ENCODE peak calls at places on chromosomes 6 and 20, in seven cellular contexts. U, V, B, N, A, I and W are unnamed samples.

GRCh38 chr6:40907198-40907701 is 131.8 kb downstream of the UNC5CL start:
- DNase-seq in V (no peak), U (no peak), B (no peak), A (peak), N (peak), I (no peak), W (no peak)

GRCh38 chr20:4230651-4231050 is 215.3 kb upstream of the RNF24 start:
- DNase-seq in I (no peak), V (no peak), U (no peak), B (no peak), A (no peak), N (no peak), W (no peak)

GRCh38 chr6:133040025-133040838 is 200.9 kb upstream of the EYA4 start:
- DNase-seq in N (peak), V (no peak), A (no peak), U (peak), B (peak), I (peak), W (no peak)

GRCh38 chr6:13303668-13304017 is 24.7 kb downstream of the TBC1D7 start:
- DNase-seq in N (peak), U (no peak), A (peak), B (peak), I (no peak), V (peak), W (peak)

GRCh38 chr6:36402481-36402880 is 15.0 kb upstream of the ETV7 start:
- DNase-seq in I (no peak), B (no peak), N (no peak), U (no peak), V (no peak), A (no peak), W (no peak)

GRCh38 chr6:71544028-71544427 is 255.4 kb downstream of the OGFRL1 start:
- DNase-seq in U (no peak), A (no peak), V (no peak), B (no peak), N (no peak), I (no peak), W (no peak)

GRCh38 chr6:7273709-7274108 is 39.3 kb downstream of the SSR1 start:
- DNase-seq in I (no peak), N (no peak), U (no peak), A (no peak), B (no peak), V (no peak), W (peak)

GRCh38 chr20:35387334-35387733 is 24.4 kb downstream of the UQCC1 start:
- DNase-seq in I (no peak), A (no peak), U (no peak), B (no peak), V (no peak), N (peak), W (no peak)

GRCh38 chr20:61844621-61845020 is 221.1 kb downstream of the TAF4 start:
- DNase-seq in U (no peak), B (no peak), N (no peak), V (no peak), I (no peak), A (no peak), W (no peak)

GRCh38 chr20:40955326-40955725 is 73.3 kb upstream of the TOP1 start:
- DNase-seq in N (no peak), V (no peak), A (no peak), I (no peak), B (no peak), U (no peak), W (no peak)

GRCh38 chr6:30766461-30767157 is 22.3 kb upstream of the IER3 start:
- DNase-seq in U (no peak), I (no peak), N (no peak), B (no peak), A (no peak), V (no peak), W (no peak)

GRCh38 chr6:12483712-12484111 is 193.6 kb downstream of the EDN1 start:
- DNase-seq in B (peak), V (no peak), A (no peak), I (no peak), N (peak), U (no peak), W (no peak)

GRCh38 chr6:128836761-128837160 is 46.2 kb upstream of the LAMA2 start:
- DNase-seq in V (no peak), I (no peak), B (no peak), U (no peak), N (no peak), A (no peak), W (no peak)

GRCh38 chr6:83978324-83978734 is 55.2 kb upstream of the MRAP2 start:
- DNase-seq in I (no peak), A (no peak), B (no peak), N (no peak), U (no peak), V (no peak), W (no peak)

GRCh38 chr6:44298864-44299263 is 14.3 kb downstream of the AARS2 start:
- DNase-seq in V (no peak), A (no peak), I (no peak), N (no peak), U (no peak), B (no peak), W (no peak)

GRCh38 chr6:1686117-1687098 is 76.7 kb downstream of the FOXC1 start:
- DNase-seq in N (peak), I (no peak), A (no peak), V (no peak), B (no peak), U (peak), W (no peak)

GRCh38 chr6:142935553-142936517 is 9.1 kb downstream of the HIVEP2 start:
- DNase-seq in U (no peak), B (peak), N (no peak), I (no peak), A (no peak), V (peak), W (no peak)

GRCh38 chr6:135323202-135323668 is 142.1 kb downstream of the MYB start:
- DNase-seq in B (peak), I (peak), A (no peak), U (no peak), N (no peak), V (no peak), W (no peak)

GRCh38 chr6:34071884-34072379 is 74.0 kb downstream of the GRM4 start:
- DNase-seq in U (no peak), I (no peak), A (no peak), V (no peak), N (no peak), B (no peak), W (no peak)

GRCh38 chr6:145863988-145864616 is 49.5 kb upstream of the FBXO30 start:
- DNase-seq in B (peak), V (no peak), A (no peak), N (no peak), I (no peak), U (no peak), W (no peak)

GRCh38 chr6:97049254-97050004 is 124.9 kb downstream of the KLHL32 start:
- DNase-seq in A (no peak), I (no peak), N (peak), U (no peak), V (peak), B (peak), W (no peak)